ENCODE peak calls at places on chromosomes 4 and X, in four cellular contexts. X is IMR-90, B is K562, P is GM12878. A is an unnamed sample.
A peak's percentile ranks its signal among the peaks of the same experiment; 100 is the strongest.

GRCh38 chr4:78599931-78600375 is 48.4 kb downstream of the ANXA3 start:
- DNase-seq in X (no peak), B (peak; percentile 94), P (no peak), A (peak; percentile 83)

GRCh38 chr4:22237846-22238513 is 277.9 kb downstream of the ADGRA3 start:
- DNase-seq in X (no peak), B (no peak), P (no peak), A (no peak)

GRCh38 chrX:18983711-18984380 is at the start of gene PHKA2:
- DNase-seq in X (no peak), B (peak; percentile 70), P (no peak), A (no peak)

GRCh38 chr4:71189471-71189870 is 149.3 kb upstream of the SLC4A4 start:
- DNase-seq in X (peak; percentile 86), B (no peak), P (no peak), A (no peak)

GRCh38 chr4:11428701-11429571 is at the start of gene HS3ST1:
- DNase-seq in X (peak; percentile 8), B (no peak), P (no peak), A (peak; percentile 75)

GRCh38 chr4:138925495-138925894 is 90.1 kb upstream of the NOCT start:
- DNase-seq in X (peak; percentile 70), B (no peak), P (no peak), A (no peak)

GRCh38 chr4:82489987-82490386 is 59.6 kb downstream of the ENOPH1 start:
- DNase-seq in X (no peak), B (no peak), P (no peak), A (no peak)

GRCh38 chr4:139188648-139189416 is 11.8 kb upstream of the ELF2 start:
- DNase-seq in X (no peak), B (peak; percentile 85), P (no peak), A (no peak)

GRCh38 chr4:2015008-2015407 is 6.2 kb upstream of the NELFA start:
- DNase-seq in X (no peak), B (peak; percentile 24), P (no peak), A (no peak)

GRCh38 chr4:26022346-26022891 is 108.4 kb downstream of the SMIM20 start:
- DNase-seq in X (peak; percentile 80), B (no peak), P (no peak), A (peak; percentile 45)

GRCh38 chr4:14771504-14772175 is 230.6 kb upstream of the CPEB2 start:
- DNase-seq in X (no peak), B (no peak), P (no peak), A (no peak)

GRCh38 chr4:153931804-153932203 is 142.9 kb upstream of the SFRP2 start:
- DNase-seq in X (no peak), B (no peak), P (no peak), A (no peak)

GRCh38 chrX:129540725-129541184 is 696 bp downstream of the OCRL start:
- DNase-seq in X (no peak), B (peak; percentile 22), P (no peak), A (peak; percentile 11)

GRCh38 chr4:80918004-80918403 is 112.5 kb upstream of the BMP3 start:
- DNase-seq in X (peak; percentile 52), B (no peak), P (no peak), A (no peak)

GRCh38 chrX:56994375-56995270 is 718 bp downstream of the SPIN3 start:
- DNase-seq in X (peak; percentile 13), B (no peak), P (no peak), A (peak; percentile 14)

GRCh38 chr4:89434364-89434988 is 126.9 kb upstream of the GPRIN3 start:
- DNase-seq in X (peak; percentile 35), B (peak; percentile 5), P (no peak), A (peak; percentile 46)

GRCh38 chr4:17511041-17511949 is 595 bp downstream of the QDPR start:
- DNase-seq in X (peak; percentile 33), B (peak; percentile 70), P (no peak), A (peak; percentile 53)

GRCh38 chr4:79964715-79965345 is 108.2 kb downstream of the ANTXR2 start:
- DNase-seq in X (no peak), B (no peak), P (no peak), A (no peak)

GRCh38 chrX:31545726-31546125 is 473.9 kb upstream of the FTHL17 start:
- DNase-seq in X (no peak), B (no peak), P (no peak), A (peak; percentile 58)

GRCh38 chr4:22434895-22435294 is 81.0 kb downstream of the ADGRA3 start:
- DNase-seq in X (peak; percentile 63), B (peak; percentile 26), P (no peak), A (peak; percentile 61)

GRCh38 chrX:48998391-48998790 is 3.7 kb downstream of the GRIPAP1 start:
- DNase-seq in X (no peak), B (peak; percentile 23), P (no peak), A (no peak)

GRCh38 chr4:912548-913279 is 19.4 kb downstream of the GAK start:
- DNase-seq in X (no peak), B (no peak), P (no peak), A (no peak)

GRCh38 chr4:113979157-113979972 is at the start of gene ARSJ:
- DNase-seq in X (peak; percentile 88), B (no peak), P (no peak), A (peak; percentile 82)

GRCh38 chr4:124804584-124804983 is 92.1 kb upstream of the ANKRD50 start:
- DNase-seq in X (peak; percentile 18), B (no peak), P (no peak), A (no peak)

GRCh38 chrX:45806410-45807121 is 605.9 kb upstream of the DIPK2B start:
- DNase-seq in X (peak; percentile 92), B (no peak), P (peak; percentile 5), A (peak; percentile 71)

GRCh38 chr4:87051121-87051713 is 116.4 kb downstream of the AFF1 start:
- DNase-seq in X (peak; percentile 56), B (no peak), P (no peak), A (peak; percentile 66)

GRCh38 chr4:74805601-74806000 is 11.3 kb upstream of the BTC start:
- DNase-seq in X (peak; percentile 66), B (no peak), P (no peak), A (peak; percentile 4)

GRCh38 chrX:65706041-65706828 is 38.8 kb downstream of the MSN start:
- DNase-seq in X (peak; percentile 85), B (no peak), P (no peak), A (peak; percentile 76)

GRCh38 chr4:132614682-132615081 is 534.4 kb upstream of the PCDH10 start:
- DNase-seq in X (peak; percentile 5), B (no peak), P (no peak), A (peak; percentile 19)

GRCh38 chr4:82463221-82463620 is 32.8 kb downstream of the ENOPH1 start:
- DNase-seq in X (no peak), B (no peak), P (no peak), A (no peak)

GRCh38 chr4:112511294-112512118 is 4.5 kb downstream of the NEUROG2 start:
- DNase-seq in X (no peak), B (no peak), P (no peak), A (no peak)

GRCh38 chr4:1179089-1179441 is 6.7 kb upstream of the SPON2 start:
- DNase-seq in X (no peak), B (peak; percentile 74), P (no peak), A (no peak)

GRCh38 chr4:86685401-86685800 is 91.3 kb downstream of the PTPN13 start:
- DNase-seq in X (peak; percentile 12), B (no peak), P (no peak), A (peak; percentile 56)

GRCh38 chr4:21467551-21467950 is 481.0 kb downstream of the KCNIP4 start:
- DNase-seq in X (no peak), B (no peak), P (no peak), A (no peak)

DNA sequence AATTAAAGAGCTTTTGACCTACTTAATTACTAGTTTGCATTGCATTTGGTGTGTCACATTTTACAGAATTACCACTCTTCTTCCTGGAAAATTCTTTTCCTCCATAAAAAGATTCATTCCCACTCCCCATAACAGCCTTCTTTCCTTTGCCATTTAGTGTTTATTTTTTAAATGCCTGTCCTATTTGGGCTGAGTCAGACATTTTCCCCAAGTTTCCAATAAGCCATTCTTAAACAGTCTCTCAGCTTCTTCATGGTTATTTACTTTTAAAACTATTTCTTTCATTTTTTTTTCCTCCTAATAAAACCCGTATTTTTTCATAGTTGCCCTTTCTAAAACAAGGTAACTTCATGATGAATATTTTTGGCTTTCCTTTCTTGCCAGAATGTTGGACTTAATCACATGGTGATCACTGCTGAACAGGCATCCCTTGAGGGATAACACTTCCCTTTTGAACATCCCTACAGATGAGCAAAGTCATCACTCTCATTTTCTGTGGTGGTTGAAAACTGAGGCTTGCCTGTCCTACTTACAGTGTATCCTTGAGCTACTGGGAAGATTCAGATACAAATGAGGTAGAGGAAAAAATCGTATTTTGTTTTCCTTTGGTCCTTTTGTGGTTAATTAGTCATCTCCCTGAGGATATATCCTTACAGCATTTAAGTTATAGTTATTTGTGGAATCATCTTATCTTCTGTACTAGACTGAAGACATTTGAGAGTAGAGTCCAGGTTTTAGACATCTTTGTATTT is 520.5 kb upstream of the NR3C2 start:
- DNase-seq in X (peak; percentile 73), B (no peak), P (no peak), A (no peak)
- TF ChIP-seq FOS in X (no peak), B (no peak), P (no peak), A (no peak)

DNA sequence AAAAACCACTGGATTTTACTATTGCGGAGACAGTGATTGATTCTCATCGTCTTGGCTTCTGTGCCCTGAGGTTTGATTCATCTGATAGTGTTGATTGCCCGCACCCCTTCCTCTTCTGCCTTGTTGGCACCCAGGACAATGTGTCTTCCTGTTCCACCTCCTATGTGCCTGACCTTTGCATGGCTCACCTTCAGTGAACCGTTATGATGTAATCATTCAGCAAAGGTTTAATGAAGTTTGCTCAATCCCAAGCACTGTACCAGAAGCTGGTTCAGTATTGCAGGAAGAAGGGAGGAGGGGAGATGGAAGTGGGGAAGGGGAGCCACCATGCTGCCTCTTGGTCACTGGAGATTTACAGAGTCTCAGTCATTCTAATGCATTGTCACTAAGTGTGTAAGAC is 36.3 kb downstream of the PDGFRA start:
- DNase-seq in X (no peak), B (no peak), P (no peak), A (no peak)
- H3K4me2 ChIP-seq in X (no peak overlapping the region), B (no peak overlapping the region), P (no peak overlapping the region), A (no peak overlapping the region)

GRCh38 chrX:14899607-14900006 is 26.4 kb downstream of the MOSPD2 start:
- DNase-seq in X (peak; percentile 78), B (peak; percentile 3), P (no peak), A (peak; percentile 81)
- TF ChIP-seq FOS in X (peak; percentile 18), B (no peak), P (no peak), A (peak; percentile 67)

GRCh38 chr4:157978680-157979361 is 194.0 kb downstream of the GASK1B start:
- DNase-seq in X (peak; percentile 64), B (peak; percentile 61), P (no peak), A (peak; percentile 82)
- H3K4me2 ChIP-seq in X (peak overlapping the region; percentile 81), B (no peak overlapping the region), P (no peak overlapping the region), A (peak overlapping the region; percentile 98)

DNA sequence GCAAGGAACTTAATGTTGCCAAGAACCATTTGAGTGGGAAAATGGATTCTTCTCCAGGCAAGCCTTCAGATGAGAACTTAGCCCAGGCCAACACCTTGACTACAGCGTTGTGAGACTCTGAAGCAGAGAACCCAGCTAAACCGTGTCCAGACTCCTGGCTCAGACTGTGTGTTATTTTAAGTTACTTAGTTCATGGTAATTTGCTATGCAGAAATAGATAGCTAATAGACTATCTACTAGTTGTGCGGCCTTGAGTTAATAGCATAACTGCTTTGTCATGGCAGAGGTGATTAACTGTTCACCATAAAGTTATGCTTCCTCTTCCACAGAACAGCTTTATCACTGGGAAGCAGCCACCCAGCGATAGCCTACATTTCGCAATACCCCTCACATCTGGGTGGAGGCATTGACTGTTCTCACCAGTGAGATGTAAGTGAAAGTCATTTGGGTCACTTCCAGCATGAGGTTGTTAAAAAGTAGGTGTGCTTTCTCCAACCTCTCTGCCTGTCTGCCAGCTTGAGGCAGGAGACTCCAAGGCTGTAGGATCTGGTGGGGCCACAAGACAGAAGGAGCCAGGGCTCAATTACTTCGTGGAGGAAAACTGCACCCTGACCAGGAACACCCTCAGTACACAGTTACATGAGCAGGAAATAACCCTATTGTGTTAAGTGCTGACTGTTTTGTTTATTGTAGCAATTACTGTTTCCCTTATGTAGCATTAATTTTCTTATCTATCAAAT is 94.2 kb downstream of the GPAT3 start:
- DNase-seq in X (peak; percentile 82), B (peak; percentile 96), P (no peak), A (peak; percentile 92)
- TF ChIP-seq FOS in X (no peak), B (no peak), P (no peak), A (no peak)

A was measured in endothelial cell of umbilical vein.